ENCODE peak calls at places on chromosome 3, in six cellular contexts. One of them, this sample, is unnamed.
A peak's percentile ranks its signal among the peaks of the same experiment; 100 is the strongest.

GRCh38 chr3:7456376-7456775 is 595.5 kb downstream of the GRM7 start:
- DNase-seq in lower leg skin: no peak
- DNase-seq in memory B cell: no peak
- DNase-seq in stimulated activated CD8-positive, alpha-beta memory T cell treated with anti-CD3 and anti-CD28 coated beads, Interleukin-7, amount 100 ng/mL, for 24 hours: no peak
- DNase-seq in NCI-H748 treated with DMSO at 0.1 percent for 48 hours: no peak
- DNase-seq in AG08396: no peak
- DNase-seq in this sample: no peak

GRCh38 chr3:151976211-151977050 is 103.0 kb downstream of the SUCNR1 start:
- DNase-seq in memory B cell: no peak
- DNase-seq in AG08396: peak; percentile 72
- DNase-seq in lower leg skin: peak; percentile 33
- DNase-seq in NCI-H748 treated with DMSO at 0.1 percent for 48 hours: no peak
- DNase-seq in stimulated activated CD8-positive, alpha-beta memory T cell treated with anti-CD3 and anti-CD28 coated beads, Interleukin-7, amount 100 ng/mL, for 24 hours: no peak
- DNase-seq in this sample: peak; percentile 79

GRCh38 chr3:53045784-53046170 is at the start of gene SFMBT1:
- DNase-seq in stimulated activated CD8-positive, alpha-beta memory T cell treated with anti-CD3 and anti-CD28 coated beads, Interleukin-7, amount 100 ng/mL, for 24 hours: peak; percentile 38
- DNase-seq in NCI-H748 treated with DMSO at 0.1 percent for 48 hours: no peak
- DNase-seq in lower leg skin: peak; percentile 17
- DNase-seq in AG08396: peak; percentile 96
- DNase-seq in memory B cell: peak; percentile 67
- DNase-seq in this sample: peak; percentile 20

GRCh38 chr3:186281172-186281571 is 80.9 kb downstream of the DGKG start:
- DNase-seq in stimulated activated CD8-positive, alpha-beta memory T cell treated with anti-CD3 and anti-CD28 coated beads, Interleukin-7, amount 100 ng/mL, for 24 hours: no peak
- DNase-seq in NCI-H748 treated with DMSO at 0.1 percent for 48 hours: no peak
- DNase-seq in lower leg skin: no peak
- DNase-seq in memory B cell: no peak
- DNase-seq in AG08396: peak; percentile 68
- DNase-seq in this sample: no peak

GRCh38 chr3:127124135-127124534 is 68.8 kb upstream of the PRR23E start:
- DNase-seq in AG08396: peak; percentile 29
- DNase-seq in memory B cell: no peak
- DNase-seq in lower leg skin: no peak
- DNase-seq in NCI-H748 treated with DMSO at 0.1 percent for 48 hours: no peak
- DNase-seq in stimulated activated CD8-positive, alpha-beta memory T cell treated with anti-CD3 and anti-CD28 coated beads, Interleukin-7, amount 100 ng/mL, for 24 hours: no peak
- DNase-seq in this sample: peak; percentile 1

GRCh38 chr3:85890043-85890555 is 931.3 kb downstream of the CADM2 start:
- DNase-seq in lower leg skin: no peak
- DNase-seq in memory B cell: no peak
- DNase-seq in NCI-H748 treated with DMSO at 0.1 percent for 48 hours: no peak
- DNase-seq in AG08396: no peak
- DNase-seq in stimulated activated CD8-positive, alpha-beta memory T cell treated with anti-CD3 and anti-CD28 coated beads, Interleukin-7, amount 100 ng/mL, for 24 hours: no peak
- DNase-seq in this sample: no peak

GRCh38 chr3:57971975-57972374 is 36.2 kb upstream of the FLNB start:
- DNase-seq in lower leg skin: no peak
- DNase-seq in NCI-H748 treated with DMSO at 0.1 percent for 48 hours: no peak
- DNase-seq in AG08396: no peak
- DNase-seq in memory B cell: no peak
- DNase-seq in stimulated activated CD8-positive, alpha-beta memory T cell treated with anti-CD3 and anti-CD28 coated beads, Interleukin-7, amount 100 ng/mL, for 24 hours: no peak
- DNase-seq in this sample: no peak

GRCh38 chr3:140122183-140122582 is 187.2 kb downstream of the CLSTN2 start:
- DNase-seq in lower leg skin: no peak
- DNase-seq in NCI-H748 treated with DMSO at 0.1 percent for 48 hours: no peak
- DNase-seq in AG08396: no peak
- DNase-seq in stimulated activated CD8-positive, alpha-beta memory T cell treated with anti-CD3 and anti-CD28 coated beads, Interleukin-7, amount 100 ng/mL, for 24 hours: no peak
- DNase-seq in memory B cell: no peak
- DNase-seq in this sample: no peak

GRCh38 chr3:56926513-56927282 is 124.9 kb upstream of the ARHGEF3 start:
- DNase-seq in NCI-H748 treated with DMSO at 0.1 percent for 48 hours: no peak
- DNase-seq in AG08396: no peak
- DNase-seq in lower leg skin: no peak
- DNase-seq in stimulated activated CD8-positive, alpha-beta memory T cell treated with anti-CD3 and anti-CD28 coated beads, Interleukin-7, amount 100 ng/mL, for 24 hours: no peak
- DNase-seq in memory B cell: no peak
- DNase-seq in this sample: no peak

GRCh38 chr3:129358177-129359101 is 70.0 kb downstream of the EFCAB12 start:
- DNase-seq in NCI-H748 treated with DMSO at 0.1 percent for 48 hours: no peak
- DNase-seq in lower leg skin: no peak
- DNase-seq in memory B cell: no peak
- DNase-seq in AG08396: no peak
- DNase-seq in stimulated activated CD8-positive, alpha-beta memory T cell treated with anti-CD3 and anti-CD28 coated beads, Interleukin-7, amount 100 ng/mL, for 24 hours: no peak
- DNase-seq in this sample: no peak

GRCh38 chr3:10625307-10625706 is 119.9 kb upstream of the ATP2B2 start:
- DNase-seq in memory B cell: no peak
- DNase-seq in NCI-H748 treated with DMSO at 0.1 percent for 48 hours: no peak
- DNase-seq in lower leg skin: no peak
- DNase-seq in stimulated activated CD8-positive, alpha-beta memory T cell treated with anti-CD3 and anti-CD28 coated beads, Interleukin-7, amount 100 ng/mL, for 24 hours: no peak
- DNase-seq in AG08396: no peak
- DNase-seq in this sample: no peak

GRCh38 chr3:5523125-5523524 is 335.6 kb downstream of the EDEM1 start:
- DNase-seq in NCI-H748 treated with DMSO at 0.1 percent for 48 hours: no peak
- DNase-seq in AG08396: no peak
- DNase-seq in lower leg skin: no peak
- DNase-seq in stimulated activated CD8-positive, alpha-beta memory T cell treated with anti-CD3 and anti-CD28 coated beads, Interleukin-7, amount 100 ng/mL, for 24 hours: no peak
- DNase-seq in memory B cell: no peak
- DNase-seq in this sample: no peak

GRCh38 chr3:139672247-139672646 is 5.5 kb downstream of the NMNAT3 start:
- DNase-seq in AG08396: no peak
- DNase-seq in memory B cell: no peak
- DNase-seq in stimulated activated CD8-positive, alpha-beta memory T cell treated with anti-CD3 and anti-CD28 coated beads, Interleukin-7, amount 100 ng/mL, for 24 hours: no peak
- DNase-seq in lower leg skin: no peak
- DNase-seq in NCI-H748 treated with DMSO at 0.1 percent for 48 hours: no peak
- DNase-seq in this sample: no peak

GRCh38 chr3:154971341-154971740 is 108.8 kb upstream of the MME start:
- DNase-seq in lower leg skin: no peak
- DNase-seq in NCI-H748 treated with DMSO at 0.1 percent for 48 hours: no peak
- DNase-seq in AG08396: no peak
- DNase-seq in stimulated activated CD8-positive, alpha-beta memory T cell treated with anti-CD3 and anti-CD28 coated beads, Interleukin-7, amount 100 ng/mL, for 24 hours: no peak
- DNase-seq in memory B cell: no peak
- DNase-seq in this sample: no peak

GRCh38 chr3:3074551-3075257 is 35.5 kb downstream of the IL5RA start:
- DNase-seq in stimulated activated CD8-positive, alpha-beta memory T cell treated with anti-CD3 and anti-CD28 coated beads, Interleukin-7, amount 100 ng/mL, for 24 hours: no peak
- DNase-seq in NCI-H748 treated with DMSO at 0.1 percent for 48 hours: no peak
- DNase-seq in AG08396: no peak
- DNase-seq in memory B cell: no peak
- DNase-seq in lower leg skin: no peak
- DNase-seq in this sample: no peak

GRCh38 chr3:172126741-172127140 is 87.4 kb downstream of the FNDC3B start:
- DNase-seq in AG08396: no peak
- DNase-seq in stimulated activated CD8-positive, alpha-beta memory T cell treated with anti-CD3 and anti-CD28 coated beads, Interleukin-7, amount 100 ng/mL, for 24 hours: no peak
- DNase-seq in NCI-H748 treated with DMSO at 0.1 percent for 48 hours: no peak
- DNase-seq in memory B cell: no peak
- DNase-seq in lower leg skin: no peak
- DNase-seq in this sample: no peak

GRCh38 chr3:135896613-135897012 is 68.9 kb upstream of the PPP2R3A start:
- DNase-seq in memory B cell: no peak
- DNase-seq in lower leg skin: no peak
- DNase-seq in AG08396: peak; percentile 57
- DNase-seq in stimulated activated CD8-positive, alpha-beta memory T cell treated with anti-CD3 and anti-CD28 coated beads, Interleukin-7, amount 100 ng/mL, for 24 hours: no peak
- DNase-seq in NCI-H748 treated with DMSO at 0.1 percent for 48 hours: no peak
- DNase-seq in this sample: no peak

GRCh38 chr3:105448338-105448982 is 81.8 kb downstream of the ALCAM start:
- DNase-seq in NCI-H748 treated with DMSO at 0.1 percent for 48 hours: no peak
- DNase-seq in stimulated activated CD8-positive, alpha-beta memory T cell treated with anti-CD3 and anti-CD28 coated beads, Interleukin-7, amount 100 ng/mL, for 24 hours: no peak
- DNase-seq in AG08396: peak; percentile 6
- DNase-seq in lower leg skin: no peak
- DNase-seq in memory B cell: no peak
- DNase-seq in this sample: no peak

GRCh38 chr3:106423321-106424225 is 554.8 kb upstream of the CBLB start:
- DNase-seq in stimulated activated CD8-positive, alpha-beta memory T cell treated with anti-CD3 and anti-CD28 coated beads, Interleukin-7, amount 100 ng/mL, for 24 hours: no peak
- DNase-seq in NCI-H748 treated with DMSO at 0.1 percent for 48 hours: no peak
- DNase-seq in lower leg skin: no peak
- DNase-seq in AG08396: no peak
- DNase-seq in memory B cell: no peak
- DNase-seq in this sample: no peak

GRCh38 chr3:21326704-21327103 is 424.3 kb downstream of the ZNF385D start:
- DNase-seq in AG08396: no peak
- DNase-seq in stimulated activated CD8-positive, alpha-beta memory T cell treated with anti-CD3 and anti-CD28 coated beads, Interleukin-7, amount 100 ng/mL, for 24 hours: no peak
- DNase-seq in lower leg skin: no peak
- DNase-seq in NCI-H748 treated with DMSO at 0.1 percent for 48 hours: no peak
- DNase-seq in memory B cell: no peak
- DNase-seq in this sample: no peak

GRCh38 chr3:51297333-51297732 is 87.8 kb upstream of the MANF start:
- DNase-seq in lower leg skin: no peak
- DNase-seq in AG08396: no peak
- DNase-seq in memory B cell: no peak
- DNase-seq in NCI-H748 treated with DMSO at 0.1 percent for 48 hours: no peak
- DNase-seq in stimulated activated CD8-positive, alpha-beta memory T cell treated with anti-CD3 and anti-CD28 coated beads, Interleukin-7, amount 100 ng/mL, for 24 hours: no peak
- DNase-seq in this sample: no peak

GRCh38 chr3:51385621-51386091 is 565 bp downstream of the MANF start:
- DNase-seq in stimulated activated CD8-positive, alpha-beta memory T cell treated with anti-CD3 and anti-CD28 coated beads, Interleukin-7, amount 100 ng/mL, for 24 hours: no peak
- DNase-seq in AG08396: no peak
- DNase-seq in memory B cell: no peak
- DNase-seq in NCI-H748 treated with DMSO at 0.1 percent for 48 hours: no peak
- DNase-seq in lower leg skin: no peak
- DNase-seq in this sample: no peak

GRCh38 chr3:163914567-163914966 is 1163.7 kb downstream of the SI start:
- DNase-seq in memory B cell: no peak
- DNase-seq in lower leg skin: no peak
- DNase-seq in stimulated activated CD8-positive, alpha-beta memory T cell treated with anti-CD3 and anti-CD28 coated beads, Interleukin-7, amount 100 ng/mL, for 24 hours: no peak
- DNase-seq in NCI-H748 treated with DMSO at 0.1 percent for 48 hours: no peak
- DNase-seq in AG08396: no peak
- DNase-seq in this sample: no peak

GRCh38 chr3:52886049-52886730 is 11.2 kb downstream of the STIMATE start:
- DNase-seq in lower leg skin: no peak
- DNase-seq in memory B cell: no peak
- DNase-seq in AG08396: no peak
- DNase-seq in NCI-H748 treated with DMSO at 0.1 percent for 48 hours: no peak
- DNase-seq in stimulated activated CD8-positive, alpha-beta memory T cell treated with anti-CD3 and anti-CD28 coated beads, Interleukin-7, amount 100 ng/mL, for 24 hours: no peak
- DNase-seq in this sample: no peak

GRCh38 chr3:46378426-46378942 is 7.7 kb downstream of the CCR5 start:
- DNase-seq in lower leg skin: peak; percentile 49
- DNase-seq in memory B cell: peak; percentile 48
- DNase-seq in stimulated activated CD8-positive, alpha-beta memory T cell treated with anti-CD3 and anti-CD28 coated beads, Interleukin-7, amount 100 ng/mL, for 24 hours: peak; percentile 35
- DNase-seq in NCI-H748 treated with DMSO at 0.1 percent for 48 hours: no peak
- DNase-seq in AG08396: peak; percentile 69
- DNase-seq in this sample: peak; percentile 60

GRCh38 chr3:160126046-160126445 is 99.2 kb upstream of the C3orf80 start:
- DNase-seq in stimulated activated CD8-positive, alpha-beta memory T cell treated with anti-CD3 and anti-CD28 coated beads, Interleukin-7, amount 100 ng/mL, for 24 hours: no peak
- DNase-seq in AG08396: no peak
- DNase-seq in NCI-H748 treated with DMSO at 0.1 percent for 48 hours: no peak
- DNase-seq in memory B cell: no peak
- DNase-seq in lower leg skin: no peak
- DNase-seq in this sample: no peak

GRCh38 chr3:121730940-121731687 is 18.4 kb downstream of the GOLGB1 start:
- DNase-seq in NCI-H748 treated with DMSO at 0.1 percent for 48 hours: no peak
- DNase-seq in AG08396: no peak
- DNase-seq in memory B cell: no peak
- DNase-seq in stimulated activated CD8-positive, alpha-beta memory T cell treated with anti-CD3 and anti-CD28 coated beads, Interleukin-7, amount 100 ng/mL, for 24 hours: no peak
- DNase-seq in lower leg skin: no peak
- DNase-seq in this sample: no peak

GRCh38 chr3:101039285-101039684 is 46.1 kb upstream of the ABI3BP start:
- DNase-seq in AG08396: no peak
- DNase-seq in memory B cell: no peak
- DNase-seq in stimulated activated CD8-positive, alpha-beta memory T cell treated with anti-CD3 and anti-CD28 coated beads, Interleukin-7, amount 100 ng/mL, for 24 hours: no peak
- DNase-seq in lower leg skin: no peak
- DNase-seq in NCI-H748 treated with DMSO at 0.1 percent for 48 hours: no peak
- DNase-seq in this sample: no peak

GRCh38 chr3:11803977-11804903 is 42.4 kb downstream of the TAMM41 start:
- DNase-seq in memory B cell: peak; percentile 49
- DNase-seq in stimulated activated CD8-positive, alpha-beta memory T cell treated with anti-CD3 and anti-CD28 coated beads, Interleukin-7, amount 100 ng/mL, for 24 hours: no peak
- DNase-seq in AG08396: peak; percentile 69
- DNase-seq in NCI-H748 treated with DMSO at 0.1 percent for 48 hours: peak; percentile 22
- DNase-seq in lower leg skin: no peak
- DNase-seq in this sample: peak; percentile 85

GRCh38 chr3:78880588-78881461 is 887.0 kb downstream of the ROBO1 start:
- DNase-seq in NCI-H748 treated with DMSO at 0.1 percent for 48 hours: no peak
- DNase-seq in lower leg skin: no peak
- DNase-seq in AG08396: no peak
- DNase-seq in stimulated activated CD8-positive, alpha-beta memory T cell treated with anti-CD3 and anti-CD28 coated beads, Interleukin-7, amount 100 ng/mL, for 24 hours: no peak
- DNase-seq in memory B cell: no peak
- DNase-seq in this sample: no peak

This sample was measured in Kasumi-1.